ENCODE peak calls at places on chromosome 11, in nine cellular contexts. One of them, this sample, is unnamed.

GRCh38 chr11:122984186-122985011 is 2.8 kb upstream of the BSX start:
- DNase-seq in GM23338: peak; percentile 82
- DNase-seq in GM12878: no peak
- DNase-seq in HepG2: no peak
- DNase-seq in HCT116: no peak
- DNase-seq in A549: no peak
- DNase-seq in K562: no peak
- DNase-seq in SK-N-SH: peak; percentile 85
- DNase-seq in Panc1: no peak
- DNase-seq in this sample: no peak

GRCh38 chr11:129695543-129696308 is 119.9 kb upstream of the TMEM45B start:
- DNase-seq in GM12878: no peak
- DNase-seq in HepG2: peak; percentile 46
- DNase-seq in K562: peak; percentile 69
- DNase-seq in SK-N-SH: peak; percentile 70
- DNase-seq in HCT116: peak; percentile 21
- DNase-seq in GM23338: peak; percentile 89
- DNase-seq in A549: peak; percentile 17
- DNase-seq in Panc1: peak; percentile 18
- DNase-seq in this sample: peak; percentile 46

GRCh38 chr11:79150966-79151365 is 289.9 kb downstream of the TENM4 start:
- DNase-seq in Panc1: no peak
- DNase-seq in SK-N-SH: no peak
- DNase-seq in GM23338: no peak
- DNase-seq in HCT116: no peak
- DNase-seq in GM12878: no peak
- DNase-seq in K562: no peak
- DNase-seq in A549: no peak
- DNase-seq in HepG2: no peak
- DNase-seq in this sample: no peak

GRCh38 chr11:73981051-73981805 is 1.4 kb downstream of the UCP2 start:
- DNase-seq in HepG2: no peak
- DNase-seq in A549: no peak
- DNase-seq in SK-N-SH: no peak
- DNase-seq in GM23338: no peak
- DNase-seq in K562: peak; percentile 30
- DNase-seq in HCT116: no peak
- DNase-seq in Panc1: no peak
- DNase-seq in GM12878: no peak
- DNase-seq in this sample: no peak

GRCh38 chr11:9074338-9075029 is 16.9 kb downstream of the SCUBE2 start:
- DNase-seq in HepG2: no peak
- DNase-seq in GM23338: no peak
- DNase-seq in SK-N-SH: no peak
- DNase-seq in GM12878: no peak
- DNase-seq in K562: no peak
- DNase-seq in A549: no peak
- DNase-seq in Panc1: no peak
- DNase-seq in HCT116: no peak
- DNase-seq in this sample: no peak

GRCh38 chr11:62909107-62909894 is 11.9 kb downstream of the CHRM1 start:
- DNase-seq in GM12878: no peak
- DNase-seq in Panc1: no peak
- DNase-seq in K562: peak; percentile 70
- DNase-seq in GM23338: peak; percentile 99
- DNase-seq in HCT116: peak; percentile 47
- DNase-seq in HepG2: peak; percentile 70
- DNase-seq in A549: peak; percentile 70
- DNase-seq in SK-N-SH: peak; percentile 82
- DNase-seq in this sample: no peak

GRCh38 chr11:92415246-92415645 is 190.6 kb downstream of the FAT3 start:
- DNase-seq in HCT116: no peak
- DNase-seq in Panc1: no peak
- DNase-seq in GM23338: no peak
- DNase-seq in SK-N-SH: no peak
- DNase-seq in GM12878: no peak
- DNase-seq in A549: no peak
- DNase-seq in HepG2: no peak
- DNase-seq in K562: no peak
- DNase-seq in this sample: no peak

GRCh38 chr11:33941637-33942160 is 49.8 kb upstream of the LMO2 start:
- DNase-seq in GM12878: peak; percentile 33
- DNase-seq in GM23338: no peak
- DNase-seq in HCT116: peak; percentile 18
- DNase-seq in HepG2: no peak
- DNase-seq in A549: no peak
- DNase-seq in K562: peak; percentile 65
- DNase-seq in SK-N-SH: peak; percentile 56
- DNase-seq in Panc1: no peak
- DNase-seq in this sample: peak; percentile 54

GRCh38 chr11:116093481-116093880 is 589.3 kb upstream of the CADM1 start:
- DNase-seq in K562: no peak
- DNase-seq in A549: no peak
- DNase-seq in HCT116: no peak
- DNase-seq in GM12878: no peak
- DNase-seq in GM23338: no peak
- DNase-seq in Panc1: no peak
- DNase-seq in SK-N-SH: no peak
- DNase-seq in HepG2: no peak
- DNase-seq in this sample: no peak

GRCh38 chr11:102552447-102553200 is 22.1 kb upstream of the MMP7 start:
- DNase-seq in SK-N-SH: no peak
- DNase-seq in GM12878: no peak
- DNase-seq in A549: peak; percentile 58
- DNase-seq in K562: no peak
- DNase-seq in GM23338: no peak
- DNase-seq in Panc1: no peak
- DNase-seq in HCT116: peak; percentile 94
- DNase-seq in HepG2: peak; percentile 25
- DNase-seq in this sample: no peak

GRCh38 chr11:84824624-84825023 is 802.5 kb downstream of the DLG2 start:
- DNase-seq in GM23338: no peak
- DNase-seq in HepG2: no peak
- DNase-seq in GM12878: no peak
- DNase-seq in A549: no peak
- DNase-seq in Panc1: no peak
- DNase-seq in HCT116: no peak
- DNase-seq in SK-N-SH: no peak
- DNase-seq in K562: no peak
- DNase-seq in this sample: peak; percentile 1

GRCh38 chr11:60835472-60835871 is 6.4 kb upstream of the CCDC86 start:
- DNase-seq in Panc1: no peak
- DNase-seq in A549: no peak
- DNase-seq in SK-N-SH: no peak
- DNase-seq in K562: no peak
- DNase-seq in HepG2: no peak
- DNase-seq in GM23338: no peak
- DNase-seq in GM12878: no peak
- DNase-seq in HCT116: no peak
- DNase-seq in this sample: no peak

GRCh38 chr11:1128333-1129142 is 29.2 kb upstream of the MUC5AC start:
- DNase-seq in GM12878: no peak
- DNase-seq in K562: no peak
- DNase-seq in HepG2: no peak
- DNase-seq in GM23338: no peak
- DNase-seq in SK-N-SH: peak; percentile 23
- DNase-seq in Panc1: no peak
- DNase-seq in HCT116: no peak
- DNase-seq in A549: no peak
- DNase-seq in this sample: no peak

GRCh38 chr11:76279038-76279437 is 72.7 kb upstream of the WNT11 start:
- DNase-seq in A549: no peak
- DNase-seq in GM12878: no peak
- DNase-seq in K562: no peak
- DNase-seq in HCT116: no peak
- DNase-seq in HepG2: no peak
- DNase-seq in GM23338: no peak
- DNase-seq in SK-N-SH: no peak
- DNase-seq in Panc1: no peak
- DNase-seq in this sample: no peak

GRCh38 chr11:62880231-62880802 is 379 bp upstream of the SLC3A2 start:
- DNase-seq in HepG2: no peak
- DNase-seq in Panc1: no peak
- DNase-seq in A549: peak; percentile 38
- DNase-seq in HCT116: no peak
- DNase-seq in SK-N-SH: no peak
- DNase-seq in K562: no peak
- DNase-seq in GM23338: no peak
- DNase-seq in GM12878: no peak
- DNase-seq in this sample: peak; percentile 73

DNA sequence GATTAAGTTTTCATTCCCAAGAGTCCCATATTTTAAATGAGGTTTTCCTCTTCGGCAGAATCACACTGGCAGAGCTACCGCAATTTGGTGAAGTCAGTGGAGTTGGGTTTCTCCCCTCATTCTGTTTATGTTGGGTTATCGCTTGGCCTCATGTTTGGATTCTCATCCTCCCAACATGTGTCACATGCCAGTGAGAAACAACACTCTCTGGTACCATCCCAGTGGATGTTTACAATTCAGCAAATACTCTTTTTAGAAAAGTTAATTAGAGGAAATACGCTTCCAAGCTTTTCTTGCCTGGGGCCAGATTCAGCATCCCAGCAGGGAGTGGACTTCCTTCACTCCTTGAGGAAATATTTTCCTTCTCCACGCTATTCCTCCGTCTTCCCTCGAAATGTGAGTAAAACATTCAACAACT is 2.1 kb downstream of the PAMR1 start:
- DNase-seq in SK-N-SH: no peak
- DNase-seq in K562: no peak
- DNase-seq in GM23338: no peak
- DNase-seq in HCT116: no peak
- DNase-seq in Panc1: no peak
- DNase-seq in A549: no peak
- DNase-seq in GM12878: no peak
- DNase-seq in HepG2: no peak
- DNase-seq in this sample: no peak
- H3K4me3 ChIP-seq in SK-N-SH: no peak overlapping the region
- H3K4me3 ChIP-seq in K562: no peak overlapping the region
- H3K4me3 ChIP-seq in GM23338: no peak overlapping the region
- H3K4me3 ChIP-seq in HCT116: no peak overlapping the region
- H3K4me3 ChIP-seq in Panc1: no peak overlapping the region
- H3K4me3 ChIP-seq in A549: no peak overlapping the region
- H3K4me3 ChIP-seq in GM12878: no peak overlapping the region
- H3K4me3 ChIP-seq in HepG2: no peak overlapping the region
- H3K4me3 ChIP-seq in this sample: no peak overlapping the region

GRCh38 chr11:93922830-93923229 is 72.4 kb upstream of the VSTM5 start:
- DNase-seq in GM23338: no peak
- DNase-seq in HepG2: peak; percentile 76
- DNase-seq in A549: no peak
- DNase-seq in Panc1: no peak
- DNase-seq in SK-N-SH: no peak
- DNase-seq in K562: no peak
- DNase-seq in HCT116: no peak
- DNase-seq in GM12878: no peak
- DNase-seq in this sample: no peak

GRCh38 chr11:93917673-93918072 is 67.3 kb upstream of the VSTM5 start:
- DNase-seq in GM23338: no peak
- DNase-seq in HCT116: no peak
- DNase-seq in K562: no peak
- DNase-seq in Panc1: no peak
- DNase-seq in HepG2: no peak
- DNase-seq in SK-N-SH: no peak
- DNase-seq in A549: no peak
- DNase-seq in GM12878: no peak
- DNase-seq in this sample: no peak

DNA sequence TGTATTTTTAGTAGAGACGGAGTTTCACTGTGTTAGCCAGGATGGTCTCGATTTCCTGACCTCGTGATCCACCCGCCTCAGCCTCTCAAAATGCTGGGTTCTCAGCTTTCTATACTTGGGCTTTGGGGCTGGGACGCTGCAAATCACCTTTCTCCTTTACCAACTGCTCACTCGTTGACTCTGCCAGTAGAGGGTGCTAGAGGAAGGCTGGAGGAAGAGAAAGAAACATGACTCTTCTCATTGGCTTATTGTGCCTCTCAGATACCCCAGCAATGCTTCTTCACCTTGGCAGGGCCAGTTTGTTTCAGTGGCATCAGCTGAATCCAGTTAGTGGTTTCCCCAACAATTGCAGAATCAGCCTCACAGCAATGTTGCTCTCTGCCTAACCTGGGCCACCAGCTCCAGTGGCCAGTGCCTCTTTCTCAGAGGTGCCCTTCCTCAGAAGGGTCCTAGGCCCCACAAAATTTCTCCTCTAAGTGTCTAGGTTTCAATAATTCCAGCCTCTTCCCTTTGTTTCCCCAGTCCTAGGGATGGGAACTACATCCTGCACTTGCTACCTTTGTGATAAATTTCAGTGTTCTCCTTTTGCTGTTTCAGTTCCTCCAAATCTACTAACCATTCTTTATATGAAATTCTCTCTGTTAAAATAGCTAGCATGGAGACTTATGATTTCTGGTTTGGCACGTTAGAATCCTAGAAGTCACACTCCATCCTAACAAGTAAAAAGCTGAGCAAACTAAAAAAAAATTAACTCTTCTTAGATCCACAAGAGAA is 71.5 kb upstream of the VSTM5 start:
- DNase-seq in SK-N-SH: peak; percentile 58
- DNase-seq in GM23338: peak; percentile 96
- DNase-seq in HepG2: peak; percentile 56
- DNase-seq in A549: peak; percentile 30
- DNase-seq in K562: peak; percentile 53
- DNase-seq in HCT116: peak; percentile 60
- DNase-seq in Panc1: peak; percentile 22
- DNase-seq in GM12878: peak; percentile 4
- DNase-seq in this sample: no peak
- TF ChIP-seq REST in SK-N-SH: no peak
- TF ChIP-seq REST in GM23338: no peak
- TF ChIP-seq REST in HepG2: no peak
- TF ChIP-seq REST in A549: no peak
- TF ChIP-seq REST in K562: no peak
- TF ChIP-seq REST in HCT116: no peak
- TF ChIP-seq REST in Panc1: no peak
- TF ChIP-seq REST in GM12878: no peak
- TF ChIP-seq REST in this sample: no peak

GRCh38 chr11:119876841-119877240 is 147.8 kb upstream of the NECTIN1 start:
- DNase-seq in A549: no peak
- DNase-seq in Panc1: no peak
- DNase-seq in HepG2: no peak
- DNase-seq in GM23338: no peak
- DNase-seq in K562: no peak
- DNase-seq in SK-N-SH: no peak
- DNase-seq in HCT116: no peak
- DNase-seq in GM12878: no peak
- DNase-seq in this sample: no peak
- H3K4me3 ChIP-seq in A549: no peak overlapping the region
- H3K4me3 ChIP-seq in Panc1: no peak overlapping the region
- H3K4me3 ChIP-seq in HepG2: no peak overlapping the region
- H3K4me3 ChIP-seq in GM23338: no peak overlapping the region
- H3K4me3 ChIP-seq in K562: no peak overlapping the region
- H3K4me3 ChIP-seq in SK-N-SH: no peak overlapping the region
- H3K4me3 ChIP-seq in HCT116: no peak overlapping the region
- H3K4me3 ChIP-seq in GM12878: no peak overlapping the region
- H3K4me3 ChIP-seq in this sample: no peak overlapping the region

DNA sequence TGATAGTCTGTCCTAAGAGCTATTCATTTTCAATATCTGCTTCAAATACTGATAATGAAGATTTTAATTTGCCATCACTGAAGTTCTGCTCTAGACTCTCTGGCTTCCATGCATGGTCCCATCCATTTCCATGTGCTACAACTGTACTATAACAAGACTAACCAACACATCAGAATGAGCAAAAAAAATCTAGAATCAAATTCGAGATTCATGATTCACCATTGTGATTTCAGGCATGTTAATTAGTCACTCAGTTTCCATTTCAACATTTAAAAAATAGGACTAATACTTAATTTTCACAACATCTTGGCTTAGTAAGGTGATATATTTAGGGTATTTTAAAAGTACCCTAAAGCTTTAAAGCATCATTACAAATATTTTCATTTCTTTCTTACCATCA is 22.8 kb downstream of the PICALM start:
- DNase-seq in SK-N-SH: no peak
- DNase-seq in HepG2: no peak
- DNase-seq in A549: no peak
- DNase-seq in GM23338: no peak
- DNase-seq in GM12878: no peak
- DNase-seq in HCT116: no peak
- DNase-seq in K562: no peak
- DNase-seq in Panc1: no peak
- DNase-seq in this sample: no peak
- TF ChIP-seq REST in SK-N-SH: no peak
- TF ChIP-seq REST in HepG2: no peak
- TF ChIP-seq REST in A549: no peak
- TF ChIP-seq REST in GM23338: no peak
- TF ChIP-seq REST in GM12878: no peak
- TF ChIP-seq REST in HCT116: no peak
- TF ChIP-seq REST in K562: no peak
- TF ChIP-seq REST in Panc1: no peak
- TF ChIP-seq REST in this sample: no peak